ENCODE peak calls at places on chromosomes 7 and 10, in seven cellular contexts. J is thyroid gland; Y is fibroblast of lung; G is GM23338; I is CD8-positive, alpha-beta memory T cell; O is neural progenitor cell; H is GM23248. P is an unnamed sample. For H3K27me3 and H3K36me3, the result is how much of the 10 kb centered on the place peaks cover.

GRCh38 chr7:47581821-47582747 is at the start of gene TNS3:
- DNase-seq in J (peak), Y (peak), G (peak), I (no peak), O (peak), H (peak), P (peak)

GRCh38 chr7:33674804-33675411 is 230.4 kb upstream of the BMPER start:
- DNase-seq in J (peak), Y (no peak), G (peak), I (no peak), O (peak), H (no peak), P (no peak)

GRCh38 chr10:72009430-72010081 is 45.4 kb downstream of the CHST3 start:
- DNase-seq in J (peak), Y (peak), G (peak), I (no peak), O (peak), H (peak), P (peak)

GRCh38 chr7:127809285-127809702 is 157.3 kb downstream of the SND1 start:
- DNase-seq in J (no peak), Y (peak), G (no peak), I (no peak), O (peak), H (peak), P (no peak)

GRCh38 chr7:21869785-21870402 is 75.8 kb downstream of the CDCA7L start:
- DNase-seq in J (no peak), Y (no peak), G (peak), I (no peak), O (peak), H (peak), P (no peak)

GRCh38 chr10:58385784-58386112 is 538 bp downstream of the TFAM start:
- DNase-seq in J (peak), Y (peak), G (peak), I (no peak), O (peak), H (peak), P (peak)

GRCh38 chr10:10804998-10805737 is 212.5 kb upstream of the CELF2 start:
- DNase-seq in J (no peak), Y (no peak), G (no peak), I (no peak), O (no peak), H (peak), P (peak)

GRCh38 chr7:124033093-124033806 is 383 bp upstream of the TMEM229A start:
- DNase-seq in J (peak), Y (peak), G (peak), I (no peak), O (peak), H (peak), P (peak)

GRCh38 chr7:33745934-33746333 is 159.4 kb upstream of the BMPER start:
- DNase-seq in J (no peak), Y (peak), G (no peak), I (no peak), O (no peak), H (peak), P (no peak)

GRCh38 chr10:96414303-96414702 is 55.5 kb upstream of the OPALIN start:
- DNase-seq in J (no peak), Y (no peak), G (no peak), I (no peak), O (no peak), H (no peak), P (no peak)

GRCh38 chr10:100810091-100810834 is 64.9 kb downstream of the PAX2 start:
- DNase-seq in J (no peak), Y (no peak), G (no peak), I (no peak), O (no peak), H (no peak), P (no peak)

GRCh38 chr10:100810835-100811116 is 65.4 kb downstream of the PAX2 start:
- DNase-seq in J (no peak), Y (no peak), G (no peak), I (no peak), O (no peak), H (no peak), P (no peak)

GRCh38 chr10:100811261-100811660 is 65.9 kb downstream of the PAX2 start:
- DNase-seq in J (no peak), Y (no peak), G (no peak), I (no peak), O (no peak), H (no peak), P (no peak)

GRCh38 chr10:100812978-100813377 is 67.6 kb downstream of the PAX2 start:
- DNase-seq in J (no peak), Y (no peak), G (no peak), I (no peak), O (no peak), H (no peak), P (no peak)

GRCh38 chr10:100811752-100812750 is 66.7 kb downstream of the PAX2 start:
- DNase-seq in J (no peak), Y (no peak), G (no peak), I (no peak), O (no peak), H (no peak), P (no peak)
- H3K4me3 ChIP-seq in J (no peak), Y (no peak), G (no peak), I (no peak), O (no peak), H (no peak), P (no peak)

DNA sequence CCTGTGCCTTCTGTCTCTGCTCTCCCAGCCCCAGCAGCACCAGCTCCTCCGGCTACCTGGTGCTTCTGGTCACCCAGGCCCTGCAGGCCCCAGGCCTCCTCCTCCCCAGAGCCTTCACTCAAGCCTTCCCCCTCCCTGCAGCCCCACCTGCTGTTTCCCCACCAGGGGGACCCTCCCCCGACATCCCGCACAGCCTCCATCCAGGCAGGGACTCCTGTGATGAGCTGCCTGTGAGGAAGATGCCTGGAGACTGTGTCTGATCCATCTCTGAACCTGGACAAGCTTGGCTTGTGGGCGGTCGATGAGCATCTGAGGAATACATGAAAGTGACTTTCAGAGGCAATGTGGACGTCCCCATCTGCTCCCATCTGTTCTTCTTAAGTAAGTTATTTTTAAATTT is 45.0 kb downstream of the RAMP3 start:
- DNase-seq in J (no peak), Y (no peak), G (no peak), I (no peak), O (no peak), H (no peak), P (no peak)
- H3K27me3 ChIP-seq in J (under half), Y (under half), G (under half), I (under half), O (under half), H (under half), P (under half)

GRCh38 chr7:99363286-99363685 is 11.2 kb upstream of the ARPC1B start:
- DNase-seq in J (no peak), Y (no peak), G (no peak), I (no peak), O (no peak), H (no peak), P (no peak)
- H3K36me3 ChIP-seq in J (under half), Y (under half), G (under half), I (half or more), O (under half), H (under half), P (under half)

GRCh38 chr10:6802762-6803428 is 222.8 kb upstream of the PRKCQ start:
- DNase-seq in J (no peak), Y (no peak), G (no peak), I (no peak), O (no peak), H (no peak), P (no peak)

DNA sequence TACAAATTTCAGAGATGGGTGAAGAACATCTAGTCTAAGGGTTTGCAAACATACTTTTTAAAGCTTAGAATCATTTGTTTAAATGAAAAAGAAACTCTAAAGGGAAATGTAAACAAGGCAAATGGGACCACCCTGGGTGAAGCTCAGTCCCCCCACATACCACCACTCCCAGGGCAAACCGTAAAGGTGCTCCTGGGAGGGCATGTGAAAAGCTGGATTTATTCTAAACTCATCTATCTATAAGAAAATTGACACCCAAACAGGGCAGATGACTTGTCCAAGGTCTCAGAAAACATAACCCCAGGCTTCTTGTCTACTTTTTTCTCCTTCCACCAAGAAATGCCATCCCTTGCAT is 223.3 kb upstream of the PRKCQ start:
- DNase-seq in J (no peak), Y (no peak), G (no peak), I (no peak), O (no peak), H (no peak), P (no peak)
- H3K4me3 ChIP-seq in J (no peak), Y (no peak), G (peak), I (no peak), O (no peak), H (no peak), P (no peak)

DNA sequence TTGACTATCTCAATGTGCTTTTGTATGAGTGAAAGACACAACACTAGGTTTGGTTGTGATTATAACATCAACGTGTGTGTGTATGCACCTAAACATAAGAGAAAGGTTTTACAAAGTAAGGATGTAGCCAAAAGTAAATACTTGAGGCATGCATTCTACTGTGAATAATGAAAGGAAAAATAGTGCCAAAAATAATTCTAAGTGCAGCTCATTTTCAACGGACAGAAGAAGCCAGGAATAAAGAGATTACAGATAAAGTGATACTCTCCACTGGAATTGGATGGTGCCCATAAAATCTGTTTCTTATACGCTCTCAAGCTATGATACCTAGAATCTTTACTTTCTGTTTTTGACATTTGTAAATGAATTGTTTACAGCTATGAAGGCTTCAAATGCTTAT is 135.0 kb upstream of the TMEM72 start:
- DNase-seq in J (no peak), Y (no peak), G (no peak), I (no peak), O (no peak), H (no peak), P (no peak)
- H3K27me3 ChIP-seq in J (under half), Y (under half), G (under half), I (under half), O (under half), H (under half), P (under half)

GRCh38 chr7:105094966-105095365 is 81.0 kb downstream of the KMT2E start:
- DNase-seq in J (no peak), Y (no peak), G (no peak), I (no peak), O (no peak), H (no peak), P (no peak)
- H3K36me3 ChIP-seq in J (under half), Y (under half), G (under half), I (under half), O (under half), H (under half), P (under half)

GRCh38 chr10:93437000-93437945 is 44.9 kb downstream of the MYOF start:
- DNase-seq in J (peak), Y (peak), G (peak), I (no peak), O (peak), H (peak), P (peak)

GRCh38 chr10:93436577-93436976 is 45.6 kb downstream of the MYOF start:
- DNase-seq in J (peak), Y (peak), G (peak), I (no peak), O (no peak), H (peak), P (peak)

GRCh38 chr10:93435621-93436385 is 46.3 kb downstream of the MYOF start:
- DNase-seq in J (peak), Y (peak), G (peak), I (no peak), O (peak), H (peak), P (peak)

GRCh38 chr10:93438796-93439253 is 43.3 kb downstream of the MYOF start:
- DNase-seq in J (peak), Y (no peak), G (peak), I (no peak), O (peak), H (no peak), P (no peak)

DNA sequence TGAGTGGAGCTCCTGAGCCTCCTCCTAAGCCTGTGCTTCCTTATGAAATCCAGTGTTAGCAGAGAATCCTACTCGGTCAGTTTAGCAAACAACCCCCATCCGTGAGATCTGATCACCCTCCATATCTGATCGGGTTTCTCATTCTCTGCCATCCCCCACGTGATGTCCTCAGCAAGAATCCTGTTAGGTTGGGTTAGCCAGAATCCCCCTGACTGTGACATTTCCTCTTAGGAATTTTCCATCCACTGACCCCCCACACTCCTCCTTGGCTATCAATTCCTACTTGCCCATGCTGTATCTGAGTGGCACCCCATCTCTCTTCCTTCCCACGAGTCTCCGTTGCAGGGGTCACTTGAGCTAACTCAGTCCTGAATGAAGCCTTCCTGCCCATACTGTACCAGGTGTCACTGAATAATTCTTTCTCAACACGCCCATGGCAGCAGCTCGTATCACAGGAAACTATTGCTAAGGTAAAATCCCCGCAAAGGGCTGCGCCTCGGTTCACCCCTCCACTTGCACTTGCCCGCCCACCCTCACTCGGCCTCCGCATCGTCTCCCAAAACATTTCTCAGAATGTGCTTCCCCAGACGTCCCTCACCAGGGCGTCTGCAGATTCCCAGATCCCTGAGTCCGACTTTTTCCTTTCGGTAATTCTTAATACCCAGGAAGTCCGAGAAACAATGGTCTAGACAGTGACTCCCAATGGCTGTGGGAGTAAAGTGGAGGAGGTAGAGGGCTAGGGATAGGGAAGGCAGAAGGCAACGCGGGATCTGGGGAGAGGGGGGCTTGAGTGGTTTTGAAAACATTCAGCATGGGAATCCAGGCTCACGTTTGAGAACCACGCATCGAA is 44.0 kb downstream of the MYOF start:
- DNase-seq in J (no peak), Y (peak), G (peak), I (no peak), O (peak), H (peak), P (no peak)
- H3K4me3 ChIP-seq in J (no peak), Y (no peak), G (peak), I (no peak), O (peak), H (peak), P (no peak)

GRCh38 chr10:100826661-100826982 is 81.2 kb downstream of the PAX2 start:
- DNase-seq in J (no peak), Y (no peak), G (no peak), I (no peak), O (no peak), H (no peak), P (no peak)
- H3K27me3 ChIP-seq in J (under half), Y (half or more), G (half or more), I (half or more), O (half or more), H (half or more), P (half or more)

DNA sequence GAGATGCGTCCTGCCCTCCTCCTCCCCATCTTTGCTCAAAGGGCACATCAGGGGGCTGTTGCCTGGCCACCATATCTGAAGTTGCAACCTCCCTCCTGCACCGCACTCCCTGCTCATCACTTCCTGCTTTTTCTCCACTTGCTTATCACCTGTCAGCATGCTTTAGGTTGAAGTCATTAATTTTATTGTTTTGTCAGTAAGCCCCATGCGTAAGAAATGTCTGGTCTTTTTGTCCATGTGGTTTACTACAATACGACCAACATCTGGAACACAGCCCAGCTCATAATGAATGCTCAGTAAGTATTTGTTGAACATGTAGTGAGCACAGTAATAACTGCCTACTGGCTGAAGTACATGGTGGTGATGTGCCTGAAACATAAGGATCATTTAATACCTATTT is 71.6 kb upstream of the GJD4 start:
- DNase-seq in J (no peak), Y (peak), G (no peak), I (no peak), O (no peak), H (no peak), P (no peak)
- H3K36me3 ChIP-seq in J (under half), Y (under half), G (under half), I (under half), O (under half), H (under half), P (half or more)

P was measured in MG63.